ENCODE peak calls at places on chromosomes 7 and 10, in ten cellular contexts. J is WERI-Rb-1, B is HCT116, I is fibroblast of the aortic adventitia, F is lung, Y is stomach, Z is AG10803, E is Peyer's patch, V is PC-9, P is GM23338. K is an unnamed sample.
A peak's percentile ranks its signal among the peaks of the same experiment; 100 is the strongest.

GRCh38 chr7:111892568-111892967 is 313.6 kb downstream of the DOCK4 start:
- DNase-seq in J (no peak), B (no peak), I (no peak), F (no peak), Y (no peak), Z (no peak), E (no peak), V (no peak), P (no peak), K (no peak)

GRCh38 chr10:118986815-118987790 is 42.4 kb upstream of the NANOS1 start:
- DNase-seq in J (no peak), B (no peak), I (no peak), F (no peak), Y (no peak), Z (no peak), E (no peak), V (no peak), P (no peak), K (no peak)

GRCh38 chr10:117936136-117936535 is 110.6 kb downstream of the RAB11FIP2 start:
- DNase-seq in J (no peak), B (no peak), I (peak; percentile 20), F (peak; percentile 61), Y (no peak), Z (peak; percentile 92), E (no peak), V (no peak), P (no peak), K (peak; percentile 77)

GRCh38 chr7:158473238-158473637 is 114.4 kb downstream of the PTPRN2 start:
- DNase-seq in J (no peak), B (no peak), I (no peak), F (no peak), Y (no peak), Z (no peak), E (no peak), V (no peak), P (peak; percentile 68), K (no peak)

GRCh38 chr7:74656421-74656910 is 1.1 kb upstream of the GTF2I start:
- DNase-seq in J (peak; percentile 78), B (no peak), I (peak; percentile 35), F (peak; percentile 51), Y (peak; percentile 57), Z (peak; percentile 17), E (peak; percentile 80), V (peak; percentile 49), P (peak; percentile 63), K (peak; percentile 16)

GRCh38 chr10:133100706-133101463 is 13.2 kb downstream of the ADGRA1 start:
- DNase-seq in J (no peak), B (no peak), I (no peak), F (peak; percentile 37), Y (peak; percentile 54), Z (no peak), E (no peak), V (peak; percentile 6), P (peak; percentile 98), K (no peak)

GRCh38 chr7:26332698-26333097 is 41.0 kb downstream of the SNX10 start:
- DNase-seq in J (no peak), B (no peak), I (no peak), F (no peak), Y (no peak), Z (no peak), E (no peak), V (no peak), P (no peak), K (no peak)

GRCh38 chr10:69759641-69760040 is 42.1 kb upstream of the COL13A1 start:
- DNase-seq in J (no peak), B (no peak), I (no peak), F (no peak), Y (no peak), Z (no peak), E (no peak), V (no peak), P (no peak), K (no peak)

GRCh38 chr10:3785849-3786290 is 861 bp upstream of the KLF6 start:
- DNase-seq in J (no peak), B (no peak), I (peak; percentile 58), F (no peak), Y (no peak), Z (peak; percentile 57), E (peak; percentile 73), V (peak; percentile 43), P (peak; percentile 62), K (peak; percentile 59)
- TF ChIP-seq CTCF in J (no peak), B (no peak), I (no peak), F (no peak), Y (no peak), Z (peak; percentile 19), E (no peak), V (no peak), P (no peak), K (no peak)

GRCh38 chr7:47485640-47486435 is 96.1 kb downstream of the TNS3 start:
- DNase-seq in J (no peak), B (no peak), I (no peak), F (peak; percentile 44), Y (peak; percentile 89), Z (peak; percentile 30), E (peak; percentile 85), V (peak; percentile 72), P (no peak), K (peak; percentile 29)

GRCh38 chr7:47482013-47482761 is 99.7 kb downstream of the TNS3 start:
- DNase-seq in J (no peak), B (no peak), I (peak; percentile 86), F (peak; percentile 44), Y (no peak), Z (peak; percentile 93), E (peak; percentile 67), V (peak; percentile 82), P (no peak), K (peak; percentile 96)

GRCh38 chr7:47484457-47484856 is 97.5 kb downstream of the TNS3 start:
- DNase-seq in J (no peak), B (no peak), I (no peak), F (no peak), Y (no peak), Z (no peak), E (no peak), V (no peak), P (no peak), K (no peak)

GRCh38 chr7:47484923-47485639 is 96.8 kb downstream of the TNS3 start:
- DNase-seq in J (peak; percentile 30), B (no peak), I (no peak), F (no peak), Y (no peak), Z (no peak), E (no peak), V (no peak), P (no peak), K (peak; percentile 25)

GRCh38 chr7:47483604-47484273 is 98.2 kb downstream of the TNS3 start:
- DNase-seq in J (peak; percentile 34), B (no peak), I (peak; percentile 43), F (no peak), Y (no peak), Z (peak; percentile 36), E (no peak), V (no peak), P (peak; percentile 47), K (peak; percentile 49)
- H3K4me3 ChIP-seq in J (no peak overlapping the region), B (no peak overlapping the region), I (no peak overlapping the region), F (no peak overlapping the region), Y (no peak overlapping the region), Z (no peak overlapping the region), E (no peak overlapping the region), V (no peak overlapping the region), P (no peak overlapping the region), K (no peak overlapping the region)

GRCh38 chr10:96560970-96561887 is 25.6 kb downstream of the TM9SF3 start:
- DNase-seq in J (no peak), B (no peak), I (peak; percentile 55), F (no peak), Y (no peak), Z (no peak), E (peak; percentile 72), V (no peak), P (no peak), K (peak; percentile 66)

GRCh38 chr10:96560489-96560888 is 26.3 kb downstream of the TM9SF3 start:
- DNase-seq in J (no peak), B (no peak), I (no peak), F (no peak), Y (no peak), Z (no peak), E (no peak), V (no peak), P (no peak), K (no peak)

GRCh38 chr10:96556003-96556402 is 30.8 kb downstream of the TM9SF3 start:
- DNase-seq in J (no peak), B (no peak), I (peak; percentile 11), F (no peak), Y (no peak), Z (no peak), E (no peak), V (no peak), P (peak; percentile 53), K (peak; percentile 20)
- TF ChIP-seq CTCF in J (peak; percentile 41), B (peak; percentile 56), I (peak; percentile 34), F (no peak), Y (no peak), Z (peak; percentile 41), E (no peak), V (peak; percentile 45), P (peak; percentile 77), K (peak; percentile 39)

GRCh38 chr10:99330675-99330924 is 1.4 kb downstream of the CNNM1 start:
- DNase-seq in J (no peak), B (no peak), I (no peak), F (no peak), Y (no peak), Z (no peak), E (no peak), V (no peak), P (no peak), K (no peak)

GRCh38 chr10:99331207-99331803 is 2.1 kb downstream of the CNNM1 start:
- DNase-seq in J (peak; percentile 36), B (no peak), I (no peak), F (no peak), Y (no peak), Z (peak; percentile 20), E (no peak), V (no peak), P (no peak), K (peak; percentile 16)

GRCh38 chr10:99329238-99329890 is at the start of gene CNNM1:
- DNase-seq in J (peak; percentile 69), B (no peak), I (no peak), F (no peak), Y (no peak), Z (peak; percentile 32), E (peak; percentile 49), V (no peak), P (peak; percentile 73), K (peak; percentile 14)

GRCh38 chr10:99329891-99330674 is 927 bp downstream of the CNNM1 start:
- DNase-seq in J (peak; percentile 40), B (no peak), I (no peak), F (no peak), Y (peak; percentile 48), Z (peak; percentile 34), E (no peak), V (no peak), P (peak; percentile 59), K (peak; percentile 7)

DNA sequence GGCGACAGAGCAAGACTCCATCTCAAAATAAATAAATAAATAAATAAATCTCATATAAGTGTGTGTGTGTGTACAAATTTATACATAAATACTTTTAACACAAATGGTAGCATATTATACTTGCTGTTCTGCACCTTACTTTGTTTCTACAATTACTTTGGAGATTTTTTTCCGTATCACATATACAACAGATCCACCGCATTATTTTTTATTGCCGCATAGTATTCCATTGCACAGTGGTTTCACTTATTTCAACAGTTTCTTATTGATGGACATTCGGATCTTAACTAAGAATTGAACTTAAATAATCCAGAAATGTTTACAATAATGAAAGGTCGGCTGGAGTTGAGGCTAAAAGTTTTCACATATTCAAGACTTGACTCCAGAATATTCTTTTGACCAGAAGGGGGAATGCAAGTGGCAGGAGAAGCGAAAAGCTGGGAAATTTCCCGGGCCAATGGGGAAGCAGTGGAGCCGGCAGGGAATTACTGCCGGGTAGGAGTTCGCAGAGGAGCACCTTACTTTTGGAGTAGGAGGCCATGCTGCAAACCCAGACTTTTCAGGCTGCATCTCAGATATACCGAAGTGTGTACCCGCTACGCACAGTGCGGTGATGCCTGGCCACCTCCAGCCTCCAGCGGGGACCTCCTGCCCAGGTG is 448 bp upstream of the CNNM1 start:
- DNase-seq in J (no peak), B (no peak), I (peak; percentile 5), F (no peak), Y (no peak), Z (peak; percentile 35), E (no peak), V (no peak), P (peak; percentile 40), K (peak; percentile 38)
- H3K4me3 ChIP-seq in J (peak overlapping the region; percentile 61), B (no peak overlapping the region), I (peak overlapping the region; percentile 33), F (no peak overlapping the region), Y (peak overlapping the region; percentile 74), Z (peak overlapping the region; percentile 62), E (peak overlapping the region; percentile 43), V (no peak overlapping the region), P (peak overlapping the region; percentile 62), K (peak overlapping the region; percentile 35)

K was measured in fibroblast of mammary gland.